ENCODE peak calls at places on chromosomes 11 and 22, in nine cellular contexts. V is thoracic aorta, K is bronchial epithelial cell, D is mesendoderm, N is BJ, W is A549, R is transverse colon, Z is foreskin fibroblast, M is GM06990. G is an unnamed sample.

GRCh38 chr22:29311468-29312217 is 3.9 kb downstream of the RASL10A start:
- DNase-seq in V (no peak), K (no peak), D (no peak), N (no peak), W (no peak), R (no peak), Z (no peak), M (no peak), G (no peak)

GRCh38 chr11:18802381-18803257 is 11.0 kb upstream of the PTPN5 start:
- DNase-seq in V (no peak), K (peak; percentile 71), D (peak; percentile 79), N (peak; percentile 18), W (peak; percentile 66), R (peak; percentile 32), Z (peak; percentile 52), M (no peak), G (peak; percentile 41)

GRCh38 chr11:72668645-72669347 is 5.4 kb downstream of the PDE2A start:
- DNase-seq in V (no peak), K (no peak), D (peak; percentile 64), N (no peak), W (no peak), R (no peak), Z (no peak), M (peak; percentile 71), G (peak; percentile 42)

GRCh38 chr11:61978703-61979661 is 11.5 kb upstream of the FTH1 start:
- DNase-seq in V (no peak), K (no peak), D (no peak), N (no peak), W (no peak), R (no peak), Z (no peak), M (no peak), G (no peak)

GRCh38 chr11:120194166-120194565 is 16.7 kb upstream of the OAF start:
- DNase-seq in V (no peak), K (no peak), D (no peak), N (no peak), W (no peak), R (no peak), Z (no peak), M (no peak), G (no peak)

GRCh38 chr11:1180171-1180570 is 22.4 kb downstream of the MUC5AC start:
- DNase-seq in V (no peak), K (no peak), D (no peak), N (no peak), W (no peak), R (no peak), Z (no peak), M (peak; percentile 3), G (no peak)

GRCh38 chr22:26679003-26679629 is 21.7 kb downstream of the MIAT start:
- DNase-seq in V (peak; percentile 29), K (peak; percentile 59), D (peak; percentile 88), N (no peak), W (peak; percentile 74), R (peak; percentile 80), Z (peak; percentile 66), M (no peak), G (peak; percentile 58)

GRCh38 chr11:70468256-70469230 is 70.2 kb downstream of the CTTN start:
- DNase-seq in V (no peak), K (no peak), D (peak; percentile 41), N (no peak), W (no peak), R (no peak), Z (no peak), M (no peak), G (no peak)

GRCh38 chr22:45499746-45500145 is 2.9 kb upstream of the FBLN1 start:
- DNase-seq in V (no peak), K (no peak), D (peak; percentile 69), N (no peak), W (no peak), R (peak; percentile 30), Z (no peak), M (no peak), G (no peak)

GRCh38 chr11:117868815-117869642 is 7.4 kb downstream of the FXYD6 start:
- DNase-seq in V (no peak), K (no peak), D (no peak), N (no peak), W (no peak), R (no peak), Z (no peak), M (no peak), G (no peak)

GRCh38 chr11:898540-899190 is 11.9 kb downstream of the CHID1 start:
- DNase-seq in V (no peak), K (no peak), D (peak; percentile 31), N (no peak), W (no peak), R (no peak), Z (no peak), M (no peak), G (no peak)

GRCh38 chr11:70107756-70108155 is 29.6 kb downstream of the ANO1 start:
- DNase-seq in V (no peak), K (no peak), D (no peak), N (no peak), W (no peak), R (no peak), Z (no peak), M (no peak), G (no peak)

GRCh38 chr11:74320538-74320937 is 9.1 kb upstream of the P4HA3 start:
- DNase-seq in V (no peak), K (peak; percentile 44), D (no peak), N (no peak), W (no peak), R (no peak), Z (no peak), M (no peak), G (no peak)

GRCh38 chr22:30045901-30046715 is 34.2 kb upstream of the HORMAD2 start:
- DNase-seq in V (no peak), K (no peak), D (no peak), N (no peak), W (no peak), R (no peak), Z (no peak), M (no peak), G (no peak)

GRCh38 chr11:112364962-112365481 is 104.4 kb upstream of the PLET1 start:
- DNase-seq in V (no peak), K (peak; percentile 79), D (no peak), N (peak; percentile 88), W (no peak), R (peak; percentile 35), Z (peak; percentile 94), M (no peak), G (no peak)

GRCh38 chr22:50314455-50315288 is 7.2 kb upstream of the PLXNB2 start:
- DNase-seq in V (no peak), K (no peak), D (no peak), N (no peak), W (no peak), R (peak; percentile 89), Z (no peak), M (peak; percentile 95), G (peak; percentile 55)
- H3K4me3 ChIP-seq in V (peak overlapping the region; percentile 32), K (no peak overlapping the region), D (no peak overlapping the region), N (no peak overlapping the region), W (no peak overlapping the region), R (no peak overlapping the region), Z (no peak overlapping the region), M (peak overlapping the region; percentile 61), G (peak overlapping the region; percentile 43)

DNA sequence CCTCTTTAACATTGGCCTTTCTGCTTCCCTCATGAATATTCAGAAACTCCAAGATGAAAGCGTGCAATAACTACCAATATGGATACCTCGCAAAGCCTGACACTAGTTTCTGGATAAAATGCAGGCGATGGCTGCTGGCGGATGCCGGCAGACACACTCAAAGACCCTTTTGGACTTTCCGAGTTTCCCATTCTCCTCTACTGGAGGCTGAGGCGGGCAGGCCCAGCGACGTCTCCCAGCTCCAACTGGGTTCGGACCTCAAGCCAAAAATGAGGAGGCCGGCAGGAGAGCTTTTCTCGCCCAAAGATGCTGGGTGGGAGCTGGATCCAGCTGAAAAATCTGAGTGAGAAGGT is 376 bp upstream of the FEZ1 start:
- DNase-seq in V (no peak), K (no peak), D (no peak), N (no peak), W (no peak), R (no peak), Z (no peak), M (no peak), G (no peak)
- H3K4me3 ChIP-seq in V (peak overlapping the region; percentile 93), K (peak overlapping the region; percentile 73), D (no peak overlapping the region), N (peak overlapping the region; percentile 60), W (peak overlapping the region; percentile 58), R (no peak overlapping the region), Z (peak overlapping the region; percentile 80), M (peak overlapping the region; percentile 39), G (no peak overlapping the region)

GRCh38 chr11:11844272-11844671 is 2.5 kb downstream of the USP47 start:
- DNase-seq in V (no peak), K (no peak), D (no peak), N (no peak), W (no peak), R (no peak), Z (no peak), M (no peak), G (no peak)

GRCh38 chr11:11843233-11843632 is 1.5 kb downstream of the USP47 start:
- DNase-seq in V (no peak), K (peak; percentile 97), D (no peak), N (peak; percentile 37), W (peak; percentile 19), R (no peak), Z (peak; percentile 52), M (no peak), G (no peak)

GRCh38 chr11:11845551-11845950 is 3.8 kb downstream of the USP47 start:
- DNase-seq in V (no peak), K (peak; percentile 28), D (no peak), N (no peak), W (no peak), R (no peak), Z (peak; percentile 14), M (no peak), G (no peak)

GRCh38 chr11:11843642-11844041 is 1.9 kb downstream of the USP47 start:
- DNase-seq in V (no peak), K (no peak), D (no peak), N (no peak), W (no peak), R (no peak), Z (no peak), M (no peak), G (no peak)

DNA sequence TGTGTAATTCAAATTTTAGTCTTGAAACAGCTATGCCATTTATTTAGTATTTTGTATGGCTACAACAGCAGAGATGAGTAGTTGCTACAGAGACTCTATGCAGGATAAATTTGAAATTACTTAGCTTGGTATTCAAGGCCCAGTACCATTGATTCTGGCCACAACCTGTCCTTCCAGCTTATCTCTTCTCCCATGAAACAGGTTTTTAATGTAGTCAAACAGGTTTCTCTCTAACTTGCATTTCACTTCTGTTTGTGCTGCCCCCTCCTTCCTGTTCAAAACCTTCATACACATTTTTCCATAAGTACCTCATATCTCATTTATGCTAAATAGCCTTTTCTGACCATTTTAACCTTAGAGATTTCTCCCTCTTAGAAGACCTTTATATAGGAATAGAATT is 3.3 kb downstream of the USP47 start:
- DNase-seq in V (no peak), K (peak; percentile 95), D (peak; percentile 56), N (no peak), W (no peak), R (no peak), Z (no peak), M (no peak), G (no peak)
- H3K4me3 ChIP-seq in V (no peak overlapping the region), K (no peak overlapping the region), D (no peak overlapping the region), N (no peak overlapping the region), W (no peak overlapping the region), R (no peak overlapping the region), Z (no peak overlapping the region), M (no peak overlapping the region), G (no peak overlapping the region)

DNA sequence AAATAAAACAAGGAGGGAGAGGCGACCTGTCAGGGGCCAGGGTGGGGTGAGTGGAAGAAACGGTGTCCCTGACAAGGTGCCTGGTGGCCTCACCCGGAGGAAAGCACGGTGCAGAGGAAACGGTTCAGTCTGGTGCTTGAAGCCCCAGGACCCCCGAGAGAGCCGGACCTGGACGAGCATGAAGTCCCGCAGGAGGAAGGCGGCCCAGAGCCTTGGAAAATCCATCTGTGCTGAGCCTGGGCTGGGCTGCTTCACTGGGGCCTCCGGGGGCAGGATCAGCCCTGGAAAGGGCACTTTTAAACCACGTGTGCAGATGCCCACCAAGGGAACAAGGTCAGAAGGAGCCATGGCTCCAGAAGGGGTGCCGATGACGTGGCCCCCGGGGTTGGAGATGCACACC is 467.3 kb downstream of the OPCML start:
- DNase-seq in V (no peak), K (no peak), D (no peak), N (no peak), W (no peak), R (no peak), Z (no peak), M (no peak), G (no peak)
- H3K4me3 ChIP-seq in V (peak overlapping the region; percentile 68), K (no peak overlapping the region), D (no peak overlapping the region), N (no peak overlapping the region), W (no peak overlapping the region), R (no peak overlapping the region), Z (peak overlapping the region; percentile 61), M (no peak overlapping the region), G (no peak overlapping the region)